ENCODE peak calls at places on chromosomes 12 and 14, in four cellular contexts. T is mammary epithelial cell, O is mesendoderm, G is cardiac muscle cell. F is an unnamed sample.

GRCh38 chr14:80781968-80782367 is 159.6 kb downstream of the CEP128 start:
- DNase-seq in O (no peak), T (peak), G (peak), F (no peak)

GRCh38 chr14:93655078-93655750 is 133.1 kb downstream of the PRIMA1 start:
- DNase-seq in T (peak), G (peak), O (peak), F (peak)

GRCh38 chr14:35398095-35398584 is 6.4 kb downstream of the NFKBIA start:
- DNase-seq in G (peak), O (peak), T (no peak), F (no peak)

GRCh38 chr12:57775563-57776246 is 3.3 kb downstream of the EEF1AKMT3 start:
- DNase-seq in T (no peak), G (no peak), O (peak), F (no peak)

GRCh38 chr14:91573894-91574837 is 64.1 kb upstream of the PPP4R3A start:
- DNase-seq in O (peak), G (peak), T (peak), F (no peak)

GRCh38 chr14:101476931-101477553 is 84.3 kb upstream of the DIO3 start:
- DNase-seq in T (no peak), G (no peak), O (peak), F (no peak)

GRCh38 chr12:26791328-26791791 is 41.6 kb downstream of the ITPR2 start:
- DNase-seq in O (no peak), G (peak), T (no peak), F (no peak)

GRCh38 chr14:100904307-100905019 is 941 bp upstream of the RTL1 start:
- DNase-seq in T (no peak), O (peak), G (no peak), F (no peak)

GRCh38 chr14:78863143-78863542 is 693.0 kb downstream of the NRXN3 start:
- DNase-seq in G (peak), T (peak), O (peak), F (peak)

GRCh38 chr12:113314121-113314529 is 20.8 kb downstream of the SLC8B1 start:
- DNase-seq in O (no peak), T (no peak), G (peak), F (no peak)
- H3K27ac ChIP-seq in O (no peak), T (no peak), G (no peak), F (no peak)

GRCh38 chr14:65103150-65103760 is 938 bp upstream of the MAX start:
- DNase-seq in G (peak), O (peak), T (no peak), F (peak)
- H3K27ac ChIP-seq in G (no peak), O (no peak), T (no peak), F (no peak)

GRCh38 chr12:80598004-80598606 is 109.3 kb upstream of the MYF6 start:
- DNase-seq in G (peak), O (peak), T (peak), F (no peak)
- H3K27ac ChIP-seq in G (no peak), O (no peak), T (no peak), F (peak)

GRCh38 chr12:11793896-11794295 is 144.4 kb downstream of the ETV6 start:
- DNase-seq in G (no peak), T (no peak), O (no peak), F (no peak)

GRCh38 chr12:11795192-11795909 is 145.9 kb downstream of the ETV6 start:
- DNase-seq in T (no peak), G (no peak), O (no peak), F (no peak)

GRCh38 chr12:11795910-11796459 is 146.5 kb downstream of the ETV6 start:
- DNase-seq in G (peak), T (peak), O (peak), F (no peak)

GRCh38 chr12:11794751-11795150 is 145.3 kb downstream of the ETV6 start:
- DNase-seq in T (no peak), G (no peak), O (no peak), F (no peak)

DNA sequence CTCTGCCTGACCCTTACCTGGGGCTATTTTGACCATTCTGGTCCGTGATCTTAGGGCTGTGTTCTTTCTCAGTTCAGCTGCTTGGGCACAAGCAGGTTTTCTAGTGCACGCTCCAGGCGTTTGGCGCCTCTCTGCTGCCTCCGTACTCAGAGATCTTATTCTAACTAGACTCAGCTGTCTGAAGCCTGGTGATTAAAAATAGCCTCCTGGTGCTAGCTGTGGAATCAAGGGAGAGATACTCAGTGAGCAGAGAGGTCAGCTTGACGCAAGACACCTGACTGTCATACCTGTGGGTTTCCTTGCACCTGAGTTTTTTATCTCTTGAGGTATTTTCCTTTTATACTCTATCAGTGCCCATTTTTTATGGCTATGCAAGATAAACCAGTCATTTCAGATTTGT is 144.8 kb downstream of the ETV6 start:
- DNase-seq in O (no peak), T (no peak), G (no peak), F (no peak)
- H3K27ac ChIP-seq in O (no peak), T (no peak), G (peak), F (no peak)

GRCh38 chr12:19437996-19438395 is 1.3 kb upstream of the AEBP2 start:
- DNase-seq in T (no peak), O (no peak), G (no peak), F (no peak)
- H3K27ac ChIP-seq in T (no peak), O (no peak), G (no peak), F (no peak)

DNA sequence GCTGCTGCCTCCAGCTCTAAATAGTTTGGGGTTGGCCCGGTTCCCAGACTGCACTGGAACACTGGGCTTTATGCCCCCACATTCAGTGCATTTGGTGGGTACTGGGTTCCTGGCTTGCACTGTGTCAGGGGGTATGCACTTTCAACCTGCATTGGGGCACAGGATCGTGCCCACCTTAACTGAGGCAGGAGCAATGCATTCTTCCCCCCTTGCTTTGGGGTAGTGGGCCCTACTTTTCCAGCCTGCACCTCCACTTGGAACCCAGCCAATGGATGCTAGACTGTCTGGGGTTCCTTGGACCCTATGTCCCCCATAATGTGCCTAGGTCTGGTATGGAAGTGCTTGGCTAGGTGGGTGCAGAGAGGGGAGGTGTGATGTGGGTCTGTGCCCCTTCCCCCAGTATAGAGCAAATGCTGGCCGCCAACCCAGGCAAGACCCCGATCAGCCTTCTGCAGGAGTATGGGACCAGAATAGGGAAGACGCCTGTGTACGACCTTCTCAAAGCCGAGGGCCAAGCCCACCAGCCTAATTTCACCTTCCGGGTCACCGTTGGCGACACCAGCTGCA is 615 bp downstream of the TARBP2 start:
- DNase-seq in G (no peak), O (no peak), T (no peak), F (no peak)
- H3K27ac ChIP-seq in G (peak), O (peak), T (peak), F (peak)

GRCh38 chr14:60153996-60154395 is 11.2 kb downstream of the DHRS7 start:
- DNase-seq in O (no peak), G (no peak), T (no peak), F (no peak)
- H3K27ac ChIP-seq in O (no peak), G (no peak), T (no peak), F (no peak)

GRCh38 chr12:3261782-3262359 is 184.7 kb downstream of the TSPAN9 start:
- DNase-seq in O (no peak), T (no peak), G (peak), F (no peak)

GRCh38 chr12:3263939-3264699 is 186.9 kb downstream of the TSPAN9 start:
- DNase-seq in T (no peak), G (no peak), O (no peak), F (no peak)

GRCh38 chr12:3259976-3260375 is 182.8 kb downstream of the TSPAN9 start:
- DNase-seq in T (no peak), O (no peak), G (no peak), F (no peak)

GRCh38 chr12:3263282-3263681 is 186.1 kb downstream of the TSPAN9 start:
- DNase-seq in G (no peak), T (no peak), O (no peak), F (no peak)

GRCh38 chr12:3262466-3262865 is 185.3 kb downstream of the TSPAN9 start:
- DNase-seq in T (no peak), G (no peak), O (no peak), F (no peak)
- H3K27ac ChIP-seq in T (no peak), G (no peak), O (no peak), F (no peak)

DNA sequence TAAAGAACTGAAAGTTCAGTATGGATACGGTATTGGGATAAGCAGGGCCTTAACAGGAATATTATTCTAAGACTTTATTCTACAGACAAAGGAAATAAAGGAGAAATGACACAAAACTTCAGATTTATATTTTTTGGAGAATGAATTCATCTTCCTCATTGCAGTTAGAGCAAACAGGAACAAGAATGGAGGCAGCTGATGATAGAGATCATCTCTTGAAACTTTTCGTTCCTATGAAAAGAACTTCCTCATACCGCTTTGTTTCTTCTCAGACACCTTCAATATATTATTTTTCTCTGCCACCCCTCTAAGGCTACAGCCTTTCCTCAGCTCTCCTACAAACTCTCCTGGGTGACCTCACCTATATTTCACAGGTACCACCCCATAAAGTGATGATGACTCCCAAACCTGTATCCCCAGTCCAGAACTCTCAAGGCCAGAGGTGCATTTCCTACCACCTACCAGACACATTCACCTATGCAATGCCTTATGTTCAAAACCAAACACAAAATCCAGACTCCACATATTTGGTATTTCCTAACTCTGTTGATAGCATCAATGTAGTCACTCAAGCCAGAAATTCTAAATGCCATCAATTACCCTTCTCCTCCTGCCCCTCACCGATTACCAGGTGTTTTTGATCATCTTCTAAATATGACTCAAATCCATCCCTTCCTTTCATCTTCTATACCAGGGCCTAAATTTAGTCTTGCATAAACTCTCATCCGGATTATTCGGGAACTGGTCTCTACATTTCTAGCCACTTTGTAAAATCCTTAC is 7.4 kb downstream of the MAP4K5 start:
- DNase-seq in T (no peak), O (no peak), G (no peak), F (no peak)
- H3K27ac ChIP-seq in T (no peak), O (no peak), G (no peak), F (no peak)

DNA sequence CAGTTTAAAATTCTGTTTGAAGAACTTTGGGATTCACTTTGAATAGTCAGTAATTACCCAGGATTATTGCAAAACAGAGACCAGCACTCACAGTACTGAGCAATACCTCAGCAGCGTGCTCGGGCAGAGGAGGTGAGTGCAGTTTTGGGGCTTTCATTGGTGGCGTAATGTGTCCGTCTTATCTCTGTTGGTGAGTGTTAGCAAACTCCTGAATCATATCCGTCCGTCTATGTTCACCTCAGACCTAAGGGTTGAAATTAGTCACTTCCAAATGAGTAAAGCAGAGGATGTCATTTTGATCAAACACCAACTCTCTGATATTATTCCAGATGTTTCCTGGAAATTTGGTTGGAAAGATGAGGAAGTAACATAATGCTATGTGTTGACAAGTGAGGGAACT is 82.8 kb downstream of the BORCS5 start:
- DNase-seq in G (peak), O (no peak), T (peak), F (no peak)
- H3K27ac ChIP-seq in G (no peak), O (no peak), T (no peak), F (no peak)